ENCODE peak calls at places on chromosomes 4 and X, in eight cellular contexts. P is activated CD8-positive, alpha-beta memory T cell treated with anti-CD3 and anti-CD28 coated beads for 1 hour; Z is upper lobe of right lung; T is nucleus accumbens; W is HCEC 1CT; D is glomerular endothelial cell; I is NCI-H1092 treated with DMSO at 0.1 percent for 48 hours; M is stimulated activated naive CD8-positive, alpha-beta T cell treated with anti-CD3 and anti-CD28 coated beads, Interleukin-15, Interleukin-2, amounts not matched to agents 100 U/mL and 50 U/mL, for 24 hours. V is an unnamed sample.

GRCh38 chr4:76601791-76602190 is 166.8 kb downstream of the SHROOM3 start:
- DNase-seq in D (peak; percentile 20), P (no peak), I (no peak), W (no peak), T (no peak), M (no peak), Z (no peak), V (no peak)

GRCh38 chrX:119682019-119682989 is 10.7 kb downstream of the SEPTIN6 start:
- DNase-seq in Z (no peak), T (no peak), I (no peak), W (no peak), P (no peak), M (no peak), D (no peak), V (no peak)

GRCh38 chrX:29652484-29652883 is 562.9 kb upstream of the MAGEB2 start:
- DNase-seq in I (no peak), Z (no peak), P (no peak), T (no peak), M (no peak), W (peak; percentile 64), D (no peak), V (no peak)

GRCh38 chr4:1474126-1475090 is 68.2 kb upstream of the NKX1-1 start:
- DNase-seq in T (no peak), M (no peak), D (no peak), Z (peak; percentile 40), P (no peak), I (no peak), W (no peak), V (no peak)

GRCh38 chr4:945274-946102 is 13.2 kb downstream of the TMEM175 start:
- DNase-seq in D (no peak), W (no peak), I (no peak), Z (peak; percentile 42), P (no peak), T (no peak), M (no peak), V (no peak)

GRCh38 chr4:25863906-25864418 is 1.2 kb upstream of the SEL1L3 start:
- DNase-seq in I (no peak), D (no peak), W (no peak), P (no peak), T (no peak), M (no peak), Z (no peak), V (no peak)

GRCh38 chr4:155960522-155960921 is 6.9 kb upstream of the CTSO start:
- DNase-seq in M (no peak), T (no peak), P (no peak), Z (no peak), D (no peak), W (peak; percentile 61), I (no peak), V (no peak)

GRCh38 chr4:164204434-164204833 is 549.5 kb upstream of the SMIM31 start:
- DNase-seq in I (no peak), T (no peak), Z (no peak), D (peak; percentile 23), M (no peak), P (no peak), W (peak; percentile 0), V (no peak)

GRCh38 chrX:137565921-137566745 is at the start of gene ZIC3:
- DNase-seq in T (peak; percentile 38), D (no peak), W (no peak), I (peak; percentile 34), P (no peak), M (no peak), Z (peak; percentile 81), V (peak; percentile 44)

GRCh38 chr4:24599275-24599674 is 14.9 kb upstream of the DHX15 start:
- DNase-seq in T (no peak), P (no peak), M (no peak), I (no peak), W (no peak), Z (no peak), D (no peak), V (no peak)

GRCh38 chrX:47523713-47524166 is 37.3 kb upstream of the ARAF start:
- DNase-seq in D (no peak), I (no peak), M (no peak), P (no peak), T (no peak), W (no peak), Z (no peak), V (no peak)

GRCh38 chr4:107183155-107183774 is 147.2 kb upstream of the DKK2 start:
- DNase-seq in M (peak; percentile 2), T (no peak), D (peak; percentile 29), W (peak; percentile 50), P (no peak), Z (no peak), I (peak; percentile 26), V (peak; percentile 17)

GRCh38 chrX:150253946-150254615 is 109.0 kb upstream of the MAMLD1 start:
- DNase-seq in M (no peak), I (no peak), Z (no peak), T (no peak), P (no peak), W (no peak), D (no peak), V (no peak)

GRCh38 chrX:54818221-54818620 is 10.7 kb downstream of the MAGED2 start:
- DNase-seq in W (no peak), D (no peak), I (no peak), P (no peak), M (no peak), T (no peak), Z (no peak), V (no peak)

GRCh38 chr4:1410491-1411325 is 4.5 kb upstream of the NKX1-1 start:
- DNase-seq in I (no peak), W (no peak), T (no peak), D (no peak), P (no peak), Z (peak; percentile 71), M (peak; percentile 73), V (no peak)

GRCh38 chr4:120630432-120630831 is 292.1 kb downstream of the PRDM5 start:
- DNase-seq in Z (no peak), D (no peak), P (no peak), W (no peak), T (no peak), M (no peak), I (no peak), V (no peak)

GRCh38 chr4:1802151-1802715 is 9.1 kb downstream of the FGFR3 start:
- DNase-seq in I (no peak), M (no peak), Z (no peak), W (no peak), P (no peak), T (no peak), D (no peak), V (no peak)

GRCh38 chr4:178242655-178243054 is 800.4 kb upstream of the AGA start:
- DNase-seq in Z (no peak), T (no peak), I (no peak), D (no peak), W (no peak), M (no peak), P (no peak), V (no peak)

GRCh38 chrX:49930046-49930445 is 7.7 kb downstream of the CLCN5 start:
- DNase-seq in M (no peak), D (no peak), T (no peak), I (no peak), P (no peak), W (peak; percentile 47), Z (no peak), V (no peak)

GRCh38 chrX:105869676-105870075 is 47.3 kb downstream of the NRK start:
- DNase-seq in M (no peak), T (no peak), W (no peak), P (no peak), Z (no peak), D (no peak), I (no peak), V (no peak)

GRCh38 chrX:12899506-12899905 is 6.9 kb upstream of the TLR8 start:
- DNase-seq in Z (no peak), D (no peak), T (no peak), W (no peak), P (no peak), M (no peak), I (no peak), V (no peak)

GRCh38 chr4:102586644-102587021 is 85.5 kb downstream of the NFKB1 start:
- DNase-seq in P (peak; percentile 17), Z (no peak), I (no peak), M (peak; percentile 38), W (no peak), D (no peak), T (no peak), V (no peak)

GRCh38 chr4:166324321-166324720 is 451.3 kb downstream of the TLL1 start:
- DNase-seq in I (peak; percentile 7), D (peak; percentile 2), P (no peak), M (no peak), Z (no peak), T (no peak), W (no peak), V (no peak)

GRCh38 chr4:155946486-155946885 is 7.2 kb downstream of the CTSO start:
- DNase-seq in D (no peak), T (no peak), W (no peak), Z (no peak), M (no peak), I (no peak), P (no peak), V (no peak)

GRCh38 chr4:185847352-185848078 is 35.5 kb upstream of the SORBS2 start:
- DNase-seq in P (no peak), T (no peak), D (no peak), I (no peak), W (peak; percentile 28), Z (no peak), M (no peak), V (no peak)

GRCh38 chr4:140982613-140983340 is 150.5 kb downstream of the RNF150 start:
- DNase-seq in M (no peak), T (no peak), I (no peak), Z (no peak), P (no peak), D (no peak), W (no peak), V (no peak)

GRCh38 chr4:174099712-174100111 is 183.8 kb downstream of the FBXO8 start:
- DNase-seq in M (no peak), T (no peak), I (no peak), P (no peak), Z (no peak), W (no peak), D (no peak), V (no peak)

GRCh38 chr4:128461300-128462103 is 173.9 kb upstream of the PGRMC2 start:
- DNase-seq in T (no peak), P (no peak), M (no peak), W (peak; percentile 67), I (no peak), D (peak; percentile 76), Z (no peak), V (no peak)

GRCh38 chr4:26326791-26327190 is 6.0 kb downstream of the RBPJ start:
- DNase-seq in I (no peak), M (no peak), W (peak; percentile 93), D (no peak), P (no peak), Z (no peak), T (no peak), V (no peak)

GRCh38 chr4:17492058-17492741 is 19.7 kb downstream of the QDPR start:
- DNase-seq in T (no peak), D (no peak), P (no peak), Z (no peak), M (no peak), I (peak; percentile 19), W (no peak), V (no peak)

GRCh38 chrX:38732866-38733265 is 68.4 kb upstream of the MID1IP1 start:
- DNase-seq in W (no peak), Z (no peak), P (no peak), M (no peak), D (no peak), I (no peak), T (no peak), V (no peak)

GRCh38 chr4:74932832-74933561 is at the start of gene PARM1:
- DNase-seq in M (peak; percentile 74), D (peak; percentile 12), T (peak; percentile 79), Z (peak; percentile 96), P (no peak), W (peak; percentile 26), I (peak; percentile 13), V (peak; percentile 84)

GRCh38 chrX:39475372-39475771 is 622.4 kb downstream of the BCOR start:
- DNase-seq in D (no peak), I (no peak), P (no peak), T (no peak), Z (no peak), W (no peak), M (no peak), V (no peak)

GRCh38 chrX:40243699-40244098 is 145.9 kb upstream of the BCOR start:
- DNase-seq in M (no peak), T (no peak), W (no peak), Z (no peak), I (no peak), P (no peak), D (no peak), V (no peak)

V was measured in caudate nucleus.